ENCODE peak calls at places on chromosomes 4 and X, in ten cellular contexts. One of them, this sample, is unnamed.

GRCh38 chr4:2671267-2671895 is 84.8 kb downstream of the TNIP2 start:
- DNase-seq in HTR-8/SVneo: no peak
- DNase-seq in AG08396: no peak
- DNase-seq in A549: no peak
- DNase-seq in posterior cingulate gyrus: no peak
- DNase-seq in activated T-cell treated with anti-CD3 and anti-CD28 coated beads, Interleukin-2, amount 50 U/mL, for 24 hours: no peak
- DNase-seq in stimulated activated naive B cell treated with anti-CD40 and anti-IgM and Interleukin-4, amounts not matched to agents 10 μg/mL and 1 μg/mL and 100 μg/mL, for 72 hours: no peak
- DNase-seq in H4: no peak
- DNase-seq in CD8-positive, alpha-beta T cell: no peak
- DNase-seq in NCI-H1417: peak; percentile 23
- DNase-seq in this sample: no peak

GRCh38 chr4:3257691-3258482 is 8.9 kb downstream of the MSANTD1 start:
- DNase-seq in NCI-H1417: peak; percentile 70
- DNase-seq in stimulated activated naive B cell treated with anti-CD40 and anti-IgM and Interleukin-4, amounts not matched to agents 10 μg/mL and 1 μg/mL and 100 μg/mL, for 72 hours: no peak
- DNase-seq in posterior cingulate gyrus: peak; percentile 63
- DNase-seq in AG08396: peak; percentile 73
- DNase-seq in HTR-8/SVneo: no peak
- DNase-seq in A549: no peak
- DNase-seq in CD8-positive, alpha-beta T cell: no peak
- DNase-seq in H4: no peak
- DNase-seq in activated T-cell treated with anti-CD3 and anti-CD28 coated beads, Interleukin-2, amount 50 U/mL, for 24 hours: peak; percentile 25
- DNase-seq in this sample: no peak

GRCh38 chr4:168593399-168593798 is 96.5 kb downstream of the PALLD start:
- DNase-seq in posterior cingulate gyrus: no peak
- DNase-seq in activated T-cell treated with anti-CD3 and anti-CD28 coated beads, Interleukin-2, amount 50 U/mL, for 24 hours: no peak
- DNase-seq in HTR-8/SVneo: no peak
- DNase-seq in stimulated activated naive B cell treated with anti-CD40 and anti-IgM and Interleukin-4, amounts not matched to agents 10 μg/mL and 1 μg/mL and 100 μg/mL, for 72 hours: no peak
- DNase-seq in CD8-positive, alpha-beta T cell: no peak
- DNase-seq in NCI-H1417: no peak
- DNase-seq in A549: no peak
- DNase-seq in H4: no peak
- DNase-seq in AG08396: no peak
- DNase-seq in this sample: no peak

GRCh38 chrX:68415289-68415688 is 18.0 kb downstream of the OPHN1 start:
- DNase-seq in NCI-H1417: no peak
- DNase-seq in AG08396: peak; percentile 16
- DNase-seq in A549: no peak
- DNase-seq in stimulated activated naive B cell treated with anti-CD40 and anti-IgM and Interleukin-4, amounts not matched to agents 10 μg/mL and 1 μg/mL and 100 μg/mL, for 72 hours: no peak
- DNase-seq in H4: peak; percentile 72
- DNase-seq in HTR-8/SVneo: peak; percentile 8
- DNase-seq in activated T-cell treated with anti-CD3 and anti-CD28 coated beads, Interleukin-2, amount 50 U/mL, for 24 hours: no peak
- DNase-seq in CD8-positive, alpha-beta T cell: no peak
- DNase-seq in posterior cingulate gyrus: no peak
- DNase-seq in this sample: no peak

GRCh38 chr4:2087170-2087569 is 28.0 kb downstream of the NAT8L start:
- DNase-seq in A549: no peak
- DNase-seq in H4: no peak
- DNase-seq in CD8-positive, alpha-beta T cell: no peak
- DNase-seq in HTR-8/SVneo: no peak
- DNase-seq in NCI-H1417: no peak
- DNase-seq in posterior cingulate gyrus: no peak
- DNase-seq in AG08396: no peak
- DNase-seq in activated T-cell treated with anti-CD3 and anti-CD28 coated beads, Interleukin-2, amount 50 U/mL, for 24 hours: no peak
- DNase-seq in stimulated activated naive B cell treated with anti-CD40 and anti-IgM and Interleukin-4, amounts not matched to agents 10 μg/mL and 1 μg/mL and 100 μg/mL, for 72 hours: no peak
- DNase-seq in this sample: no peak

GRCh38 chr4:123412700-123413512 is 16.3 kb downstream of the SPRY1 start:
- DNase-seq in A549: no peak
- DNase-seq in CD8-positive, alpha-beta T cell: no peak
- DNase-seq in HTR-8/SVneo: no peak
- DNase-seq in AG08396: no peak
- DNase-seq in activated T-cell treated with anti-CD3 and anti-CD28 coated beads, Interleukin-2, amount 50 U/mL, for 24 hours: no peak
- DNase-seq in stimulated activated naive B cell treated with anti-CD40 and anti-IgM and Interleukin-4, amounts not matched to agents 10 μg/mL and 1 μg/mL and 100 μg/mL, for 72 hours: no peak
- DNase-seq in NCI-H1417: no peak
- DNase-seq in H4: no peak
- DNase-seq in posterior cingulate gyrus: no peak
- DNase-seq in this sample: no peak

GRCh38 chrX:40157228-40158035 is 59.7 kb upstream of the BCOR start:
- DNase-seq in posterior cingulate gyrus: no peak
- DNase-seq in stimulated activated naive B cell treated with anti-CD40 and anti-IgM and Interleukin-4, amounts not matched to agents 10 μg/mL and 1 μg/mL and 100 μg/mL, for 72 hours: no peak
- DNase-seq in NCI-H1417: no peak
- DNase-seq in AG08396: no peak
- DNase-seq in H4: no peak
- DNase-seq in HTR-8/SVneo: no peak
- DNase-seq in CD8-positive, alpha-beta T cell: no peak
- DNase-seq in A549: no peak
- DNase-seq in activated T-cell treated with anti-CD3 and anti-CD28 coated beads, Interleukin-2, amount 50 U/mL, for 24 hours: peak; percentile 32
- DNase-seq in this sample: no peak

GRCh38 chr4:149120331-149121014 is 678.3 kb upstream of the NR3C2 start:
- DNase-seq in HTR-8/SVneo: no peak
- DNase-seq in posterior cingulate gyrus: no peak
- DNase-seq in H4: peak; percentile 4
- DNase-seq in AG08396: no peak
- DNase-seq in stimulated activated naive B cell treated with anti-CD40 and anti-IgM and Interleukin-4, amounts not matched to agents 10 μg/mL and 1 μg/mL and 100 μg/mL, for 72 hours: no peak
- DNase-seq in CD8-positive, alpha-beta T cell: no peak
- DNase-seq in NCI-H1417: peak; percentile 3
- DNase-seq in A549: no peak
- DNase-seq in activated T-cell treated with anti-CD3 and anti-CD28 coated beads, Interleukin-2, amount 50 U/mL, for 24 hours: no peak
- DNase-seq in this sample: no peak

GRCh38 chr4:100762738-100763137 is 244.9 kb upstream of the EMCN start:
- DNase-seq in CD8-positive, alpha-beta T cell: no peak
- DNase-seq in NCI-H1417: no peak
- DNase-seq in posterior cingulate gyrus: no peak
- DNase-seq in AG08396: no peak
- DNase-seq in activated T-cell treated with anti-CD3 and anti-CD28 coated beads, Interleukin-2, amount 50 U/mL, for 24 hours: no peak
- DNase-seq in HTR-8/SVneo: no peak
- DNase-seq in H4: no peak
- DNase-seq in stimulated activated naive B cell treated with anti-CD40 and anti-IgM and Interleukin-4, amounts not matched to agents 10 μg/mL and 1 μg/mL and 100 μg/mL, for 72 hours: no peak
- DNase-seq in A549: no peak
- DNase-seq in this sample: no peak

GRCh38 chr4:158128540-158128939 is 44.3 kb downstream of the GASK1B start:
- DNase-seq in HTR-8/SVneo: no peak
- DNase-seq in H4: no peak
- DNase-seq in NCI-H1417: no peak
- DNase-seq in CD8-positive, alpha-beta T cell: no peak
- DNase-seq in activated T-cell treated with anti-CD3 and anti-CD28 coated beads, Interleukin-2, amount 50 U/mL, for 24 hours: no peak
- DNase-seq in A549: no peak
- DNase-seq in posterior cingulate gyrus: no peak
- DNase-seq in stimulated activated naive B cell treated with anti-CD40 and anti-IgM and Interleukin-4, amounts not matched to agents 10 μg/mL and 1 μg/mL and 100 μg/mL, for 72 hours: no peak
- DNase-seq in AG08396: no peak
- DNase-seq in this sample: no peak

GRCh38 chrX:110450050-110450449 is 91.4 kb downstream of the RTL9 start:
- DNase-seq in stimulated activated naive B cell treated with anti-CD40 and anti-IgM and Interleukin-4, amounts not matched to agents 10 μg/mL and 1 μg/mL and 100 μg/mL, for 72 hours: peak; percentile 36
- DNase-seq in posterior cingulate gyrus: peak; percentile 89
- DNase-seq in activated T-cell treated with anti-CD3 and anti-CD28 coated beads, Interleukin-2, amount 50 U/mL, for 24 hours: peak; percentile 68
- DNase-seq in A549: peak; percentile 43
- DNase-seq in CD8-positive, alpha-beta T cell: peak; percentile 27
- DNase-seq in NCI-H1417: peak; percentile 85
- DNase-seq in HTR-8/SVneo: peak; percentile 9
- DNase-seq in H4: peak; percentile 53
- DNase-seq in AG08396: peak; percentile 82
- DNase-seq in this sample: peak; percentile 49

GRCh38 chr4:54363037-54363436 is 133.9 kb downstream of the PDGFRA start:
- DNase-seq in CD8-positive, alpha-beta T cell: no peak
- DNase-seq in AG08396: no peak
- DNase-seq in HTR-8/SVneo: no peak
- DNase-seq in NCI-H1417: no peak
- DNase-seq in stimulated activated naive B cell treated with anti-CD40 and anti-IgM and Interleukin-4, amounts not matched to agents 10 μg/mL and 1 μg/mL and 100 μg/mL, for 72 hours: no peak
- DNase-seq in H4: no peak
- DNase-seq in A549: no peak
- DNase-seq in posterior cingulate gyrus: no peak
- DNase-seq in activated T-cell treated with anti-CD3 and anti-CD28 coated beads, Interleukin-2, amount 50 U/mL, for 24 hours: no peak
- DNase-seq in this sample: no peak

GRCh38 chr4:41155194-41155830 is 59.0 kb downstream of the APBB2 start:
- DNase-seq in A549: no peak
- DNase-seq in NCI-H1417: no peak
- DNase-seq in stimulated activated naive B cell treated with anti-CD40 and anti-IgM and Interleukin-4, amounts not matched to agents 10 μg/mL and 1 μg/mL and 100 μg/mL, for 72 hours: no peak
- DNase-seq in AG08396: peak; percentile 55
- DNase-seq in HTR-8/SVneo: peak; percentile 58
- DNase-seq in H4: peak; percentile 43
- DNase-seq in posterior cingulate gyrus: no peak
- DNase-seq in CD8-positive, alpha-beta T cell: no peak
- DNase-seq in activated T-cell treated with anti-CD3 and anti-CD28 coated beads, Interleukin-2, amount 50 U/mL, for 24 hours: no peak
- DNase-seq in this sample: no peak

GRCh38 chr4:41006141-41006540 is 208.2 kb downstream of the APBB2 start:
- DNase-seq in H4: no peak
- DNase-seq in HTR-8/SVneo: no peak
- DNase-seq in AG08396: no peak
- DNase-seq in posterior cingulate gyrus: no peak
- DNase-seq in NCI-H1417: no peak
- DNase-seq in A549: no peak
- DNase-seq in stimulated activated naive B cell treated with anti-CD40 and anti-IgM and Interleukin-4, amounts not matched to agents 10 μg/mL and 1 μg/mL and 100 μg/mL, for 72 hours: no peak
- DNase-seq in CD8-positive, alpha-beta T cell: no peak
- DNase-seq in activated T-cell treated with anti-CD3 and anti-CD28 coated beads, Interleukin-2, amount 50 U/mL, for 24 hours: no peak
- DNase-seq in this sample: no peak

GRCh38 chr4:152394786-152395185 is 141.1 kb downstream of the FBXW7 start:
- DNase-seq in stimulated activated naive B cell treated with anti-CD40 and anti-IgM and Interleukin-4, amounts not matched to agents 10 μg/mL and 1 μg/mL and 100 μg/mL, for 72 hours: no peak
- DNase-seq in activated T-cell treated with anti-CD3 and anti-CD28 coated beads, Interleukin-2, amount 50 U/mL, for 24 hours: no peak
- DNase-seq in HTR-8/SVneo: no peak
- DNase-seq in CD8-positive, alpha-beta T cell: no peak
- DNase-seq in AG08396: no peak
- DNase-seq in posterior cingulate gyrus: no peak
- DNase-seq in A549: no peak
- DNase-seq in NCI-H1417: no peak
- DNase-seq in H4: no peak
- DNase-seq in this sample: no peak